ENCODE peak calls at places on chromosome 22, in four cellular contexts. P is brain microvascular endothelial cell, N is prostate gland, O is BJ. Y is an unnamed sample.

GRCh38 chr22:38127869-38128268 is 17.4 kb upstream of the BAIAP2L2 start:
- DNase-seq in P (no peak), N (no peak), O (no peak), Y (no peak)

GRCh38 chr22:20536590-20537324 is 29.3 kb downstream of the MED15 start:
- DNase-seq in P (no peak), N (no peak), O (no peak), Y (no peak)

GRCh38 chr22:19876941-19877625 is 22.4 kb upstream of the GNB1L start:
- DNase-seq in P (no peak), N (no peak), O (no peak), Y (no peak)

GRCh38 chr22:20565079-20565734 is 57.8 kb downstream of the MED15 start:
- DNase-seq in P (no peak), N (no peak), O (no peak), Y (no peak)

GRCh38 chr22:39135092-39135896 is 17.2 kb downstream of the CBX7 start:
- DNase-seq in P (peak), N (peak), O (no peak), Y (no peak)

GRCh38 chr22:17990167-17990566 is 34.2 kb downstream of the MICAL3 start:
- DNase-seq in P (peak), N (no peak), O (no peak), Y (no peak)

GRCh38 chr22:28955817-28956216 is 72.4 kb downstream of the ZNRF3 start:
- DNase-seq in P (no peak), N (no peak), O (no peak), Y (no peak)

GRCh38 chr22:48700566-48701295 is 1126.9 kb downstream of the BRD1 start:
- DNase-seq in P (no peak), N (no peak), O (no peak), Y (no peak)

GRCh38 chr22:18136563-18137320 is 13.2 kb upstream of the USP18 start:
- DNase-seq in P (no peak), N (no peak), O (no peak), Y (no peak)

GRCh38 chr22:48575567-48576332 is 1251.9 kb downstream of the BRD1 start:
- DNase-seq in P (no peak), N (no peak), O (no peak), Y (no peak)

GRCh38 chr22:24564376-24565058 is 8.7 kb downstream of the SNRPD3 start:
- DNase-seq in P (no peak), N (no peak), O (no peak), Y (no peak)

GRCh38 chr22:30824096-30824495 is 129.4 kb downstream of the OSBP2 start:
- DNase-seq in P (no peak), N (no peak), O (no peak), Y (no peak)

GRCh38 chr22:23677701-23677995 is 13.2 kb upstream of the RGL4 start:
- DNase-seq in P (no peak), N (no peak), O (no peak), Y (no peak)

GRCh38 chr22:37661160-37661924 is 2.8 kb downstream of the PDXP start:
- DNase-seq in P (peak), N (no peak), O (no peak), Y (peak)

GRCh38 chr22:47195156-47195675 is 432.8 kb downstream of the TBC1D22A start:
- DNase-seq in P (no peak), N (no peak), O (no peak), Y (no peak)

GRCh38 chr22:32574397-32574796 is 99.8 kb downstream of the FBXO7 start:
- DNase-seq in P (no peak), N (no peak), O (no peak), Y (no peak)

GRCh38 chr22:20000246-20001081 is 16.2 kb downstream of the ARVCF start:
- DNase-seq in P (no peak), N (no peak), O (no peak), Y (no peak)

GRCh38 chr22:17430298-17430900 is 61.1 kb downstream of the CECR2 start:
- DNase-seq in P (peak), N (no peak), O (no peak), Y (no peak)

GRCh38 chr22:48557473-48557872 is 1270.2 kb downstream of the BRD1 start:
- DNase-seq in P (no peak), N (no peak), O (no peak), Y (no peak)

GRCh38 chr22:37894939-37895670 is 11.0 kb upstream of the MICALL1 start:
- DNase-seq in P (no peak), N (peak), O (no peak), Y (no peak)

GRCh38 chr22:19844423-19845368 is 10.0 kb downstream of the GNB1L start:
- DNase-seq in P (peak), N (peak), O (no peak), Y (no peak)

GRCh38 chr22:35043932-35044319 is 22.0 kb upstream of the ISX start:
- DNase-seq in P (no peak), N (no peak), O (no peak), Y (no peak)

GRCh38 chr22:47125603-47126002 is 363.2 kb downstream of the TBC1D22A start:
- DNase-seq in P (no peak), N (no peak), O (no peak), Y (no peak)

GRCh38 chr22:19799322-19800190 is 39.0 kb downstream of the TBX1 start:
- DNase-seq in P (peak), N (no peak), O (peak), Y (no peak)

GRCh38 chr22:37985751-37986281 is 1.5 kb upstream of the SOX10 start:
- DNase-seq in P (no peak), N (no peak), O (no peak), Y (no peak)

GRCh38 chr22:33562484-33562883 is 357.8 kb downstream of the LARGE1 start:
- DNase-seq in P (no peak), N (no peak), O (no peak), Y (no peak)

GRCh38 chr22:31840581-31840980 is 86.8 kb downstream of the DEPDC5 start:
- DNase-seq in P (no peak), N (no peak), O (no peak), Y (no peak)

GRCh38 chr22:47145883-47146282 is 383.4 kb downstream of the TBC1D22A start:
- DNase-seq in P (no peak), N (no peak), O (no peak), Y (no peak)

GRCh38 chr22:19689408-19689807 is 24.9 kb upstream of the SEPTIN5 start:
- DNase-seq in P (no peak), N (no peak), O (no peak), Y (no peak)

GRCh38 chr22:46737976-46738641 is at the start of gene CERK:
- DNase-seq in P (no peak), N (peak), O (no peak), Y (no peak)

GRCh38 chr22:25623310-25623734 is 58.8 kb downstream of the GRK3 start:
- DNase-seq in P (no peak), N (no peak), O (no peak), Y (no peak)

GRCh38 chr22:38973289-38974169 is 8.6 kb upstream of the APOBEC3B start:
- DNase-seq in P (no peak), N (peak), O (no peak), Y (no peak)

GRCh38 chr22:19974233-19974861 is 32.7 kb upstream of the TXNRD2 start:
- DNase-seq in P (peak), N (no peak), O (no peak), Y (no peak)

DNA sequence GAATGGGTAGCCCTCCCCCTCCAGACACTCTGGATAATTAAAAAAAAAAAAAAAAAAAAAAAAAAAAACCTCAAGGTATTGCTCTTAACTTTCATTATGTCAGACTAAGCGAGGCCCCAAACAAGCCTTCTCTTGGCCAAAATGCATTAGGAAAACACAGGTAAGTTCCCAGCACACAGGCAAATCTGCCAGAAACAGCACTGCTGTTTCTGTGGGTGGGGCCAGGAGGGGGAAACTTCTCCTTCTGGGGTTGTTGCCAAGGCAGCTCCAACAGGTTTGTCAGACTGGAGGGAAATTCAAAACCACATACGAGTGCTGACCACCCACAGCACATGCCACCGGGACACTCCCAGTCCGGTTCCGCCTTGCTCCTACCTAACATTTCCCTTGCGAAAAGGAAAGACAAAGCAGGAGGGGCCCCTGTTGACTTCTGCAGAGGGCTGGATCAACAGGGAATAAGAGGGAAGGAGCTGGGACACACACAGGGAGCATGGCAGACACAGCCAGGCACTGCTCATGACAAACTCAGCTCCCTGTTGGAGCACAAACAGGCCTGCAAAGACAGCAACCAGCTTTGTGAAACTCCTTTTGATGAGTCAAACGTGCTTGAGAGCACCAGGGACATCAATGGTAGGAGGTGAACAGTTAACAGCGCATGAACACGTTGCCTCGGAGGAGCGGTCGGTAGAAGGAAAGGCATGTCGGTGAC is 55.0 kb downstream of the MYH9 start:
- DNase-seq in P (peak), N (peak), O (no peak), Y (no peak)
- H3K4me3 ChIP-seq in P (no peak), N (no peak), O (no peak), Y (no peak)

DNA sequence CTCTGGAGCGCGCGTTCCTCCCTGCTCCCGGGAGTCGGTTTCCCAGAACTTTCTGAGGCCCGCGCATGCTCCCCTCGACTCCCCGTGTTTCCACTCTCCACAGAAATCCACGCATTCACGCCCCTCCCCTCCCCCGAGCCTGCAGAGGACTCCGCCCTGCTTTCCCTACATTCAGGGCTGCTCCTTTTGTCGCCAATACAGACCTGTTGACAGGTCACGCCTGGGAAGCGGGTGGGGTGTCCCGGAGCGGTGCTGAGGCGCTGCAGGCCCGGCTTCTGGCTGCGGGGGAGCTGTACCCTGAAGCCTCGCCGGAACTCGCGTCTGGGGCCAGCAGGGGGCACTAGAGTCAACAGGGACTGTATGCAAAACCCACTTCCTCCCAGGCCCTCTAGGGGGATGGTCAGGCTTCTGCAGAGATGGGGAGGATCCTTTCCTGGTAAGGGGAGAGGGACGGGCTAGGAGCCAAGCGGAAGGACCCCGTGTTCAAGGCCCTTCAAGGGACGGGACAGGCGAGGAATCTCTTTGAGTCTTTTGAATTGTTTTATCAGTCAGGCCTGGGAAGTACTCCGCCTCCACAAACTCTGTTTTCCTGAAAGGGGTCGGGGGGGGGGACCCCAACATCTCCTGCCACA is at the start of gene PRAME:
- DNase-seq in P (peak), N (no peak), O (no peak), Y (no peak)
- TF ChIP-seq CTCF in P (peak), N (no peak), O (peak), Y (peak)

GRCh38 chr22:40645579-40646197 is 9.2 kb upstream of the MRTFA start:
- DNase-seq in P (no peak), N (no peak), O (no peak), Y (no peak)
- H3K4me3 ChIP-seq in P (no peak), N (no peak), O (no peak), Y (no peak)

GRCh38 chr22:43159484-43160178 is 8.3 kb downstream of the TSPO start:
- DNase-seq in P (no peak), N (no peak), O (no peak), Y (no peak)
- TF ChIP-seq CTCF in P (peak), N (no peak), O (peak), Y (peak)

GRCh38 chr22:43263645-43264514 is 76.9 kb upstream of the TTLL12 start:
- DNase-seq in P (peak), N (peak), O (no peak), Y (peak)
- H3K4me3 ChIP-seq in P (no peak), N (no peak), O (no peak), Y (peak)

DNA sequence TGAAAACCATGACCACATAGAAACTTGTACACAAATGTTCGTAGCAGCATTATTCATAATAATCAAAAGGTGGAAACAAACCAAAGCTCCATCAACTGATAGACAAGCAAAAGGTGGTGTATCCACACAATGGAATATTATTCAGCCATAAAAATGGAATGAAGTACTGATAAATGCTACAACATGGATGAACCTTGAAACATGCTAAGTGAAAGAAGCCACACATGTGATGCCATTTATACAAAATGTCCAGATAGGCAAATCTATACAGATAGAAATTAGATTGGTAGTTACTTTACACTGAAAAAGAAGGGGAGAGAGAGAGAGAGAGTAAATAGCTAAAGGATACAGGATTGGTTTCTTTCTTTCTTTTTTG is 27.7 kb downstream of the MAPK1 start:
- DNase-seq in P (no peak), N (no peak), O (no peak), Y (no peak)
- TF ChIP-seq CTCF in P (no peak), N (no peak), O (no peak), Y (no peak)

GRCh38 chr22:49969751-49970527 is 9.4 kb downstream of the PIM3 start:
- DNase-seq in P (no peak), N (no peak), O (no peak), Y (no peak)
- H3K4me3 ChIP-seq in P (no peak), N (no peak), O (no peak), Y (no peak)

GRCh38 chr22:27393371-27393770 is 408.2 kb downstream of the MN1 start:
- DNase-seq in P (no peak), N (no peak), O (no peak), Y (no peak)

GRCh38 chr22:27387561-27387960 is 414.0 kb downstream of the MN1 start:
- DNase-seq in P (no peak), N (no peak), O (no peak), Y (no peak)

GRCh38 chr22:27394806-27395404 is 406.7 kb downstream of the MN1 start:
- DNase-seq in P (no peak), N (no peak), O (no peak), Y (no peak)

GRCh38 chr22:27388090-27388600 is 413.4 kb downstream of the MN1 start:
- DNase-seq in P (no peak), N (no peak), O (no peak), Y (no peak)

DNA sequence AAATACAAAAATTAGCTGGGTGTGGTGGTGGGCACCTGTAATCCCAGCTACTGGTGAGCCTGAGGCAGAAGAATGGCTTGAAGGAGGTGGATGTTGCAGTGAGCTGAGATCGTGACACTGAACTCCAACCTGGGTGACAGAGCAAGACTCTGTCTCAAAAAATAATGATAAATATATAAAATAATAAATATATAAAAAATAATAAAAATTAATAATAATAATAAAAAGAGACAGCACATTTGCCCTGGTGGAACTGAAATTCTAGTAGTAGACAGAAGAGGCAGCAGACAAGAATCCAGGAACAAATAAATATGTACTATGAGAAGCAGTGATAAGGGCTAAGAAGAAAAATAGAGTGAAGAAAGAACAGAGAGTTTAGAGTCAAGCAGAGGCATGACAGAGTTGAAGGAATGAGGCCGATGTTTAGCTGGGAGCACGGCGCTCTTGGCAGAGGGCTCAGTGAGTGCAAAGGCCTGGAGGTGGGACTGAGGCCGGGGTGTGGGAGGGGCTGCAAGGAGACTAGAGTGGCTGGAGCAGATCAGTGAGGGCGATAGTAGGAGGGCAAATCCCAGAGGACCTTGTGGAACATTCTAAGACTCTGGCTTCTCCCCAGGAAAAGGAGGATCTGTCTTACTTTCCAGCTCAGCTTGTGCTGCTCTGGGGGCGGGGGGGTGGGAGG is 410.3 kb downstream of the MN1 start:
- DNase-seq in P (no peak), N (no peak), O (no peak), Y (no peak)
- TF ChIP-seq CTCF in P (no peak), N (no peak), O (no peak), Y (no peak)

GRCh38 chr22:45129703-45130524 is 33.8 kb upstream of the NUP50 start:
- DNase-seq in P (no peak), N (no peak), O (no peak), Y (no peak)
- H3K4me3 ChIP-seq in P (no peak), N (no peak), O (no peak), Y (no peak)

DNA sequence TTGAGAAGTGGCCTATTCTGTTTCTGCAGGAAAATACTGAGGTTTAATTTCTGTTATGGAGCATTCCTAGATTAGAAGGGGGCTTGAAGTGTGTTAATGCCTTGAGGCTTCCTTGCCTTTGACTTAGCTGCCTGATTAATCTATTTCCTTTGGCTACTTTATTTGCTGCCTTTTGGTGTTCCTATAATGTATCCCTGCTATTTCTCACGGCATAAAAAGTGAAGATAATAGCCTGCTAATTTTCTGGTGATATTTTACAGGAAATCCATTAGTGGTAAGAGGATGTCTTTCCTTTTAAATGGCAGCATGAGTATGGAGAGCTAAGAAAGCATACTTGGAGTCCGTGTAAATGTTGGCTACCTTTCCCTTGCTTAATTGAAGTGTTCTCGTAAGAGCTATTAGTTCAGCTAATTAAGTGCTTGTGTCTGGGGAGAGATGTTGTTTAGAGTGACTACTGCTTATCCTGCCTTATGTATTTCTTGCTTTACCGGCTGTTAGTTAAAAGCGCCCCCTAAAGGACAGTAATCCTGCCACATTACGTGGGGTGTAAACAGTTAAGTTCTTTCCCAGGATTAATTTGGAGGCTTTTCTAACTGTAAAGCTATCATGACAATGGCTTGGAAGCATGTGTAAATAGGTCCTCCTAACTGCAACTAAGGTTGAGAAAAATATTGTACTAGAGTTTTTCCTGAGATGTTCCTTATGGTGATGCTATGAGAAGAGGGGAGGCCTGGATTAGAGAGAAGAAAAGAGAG is 45.6 kb downstream of the ZNF280B start:
- DNase-seq in P (no peak), N (no peak), O (no peak), Y (no peak)
- TF ChIP-seq CTCF in P (peak), N (no peak), O (peak), Y (peak)